ENCODE peak calls at places on chromosomes 1 and 21, in four cellular contexts. O, R, Z and F are unnamed samples.

GRCh38 chr1:64664287-64664686 is 80.6 kb upstream of the RAVER2 start:
- DNase-seq in O (no peak), R (no peak), Z (peak), F (no peak)

GRCh38 chr21:44875341-44875740 is 1.9 kb upstream of the PTTG1IP start:
- DNase-seq in O (peak), R (peak), Z (no peak), F (peak)

GRCh38 chr1:154968731-154969130 is 1.8 kb downstream of the SHC1 start:
- DNase-seq in O (no peak), R (no peak), Z (no peak), F (no peak)

GRCh38 chr1:106998431-106999002 is 58.0 kb upstream of the PRMT6 start:
- DNase-seq in O (no peak), R (no peak), Z (no peak), F (no peak)

GRCh38 chr1:226429051-226429461 is 21.2 kb upstream of the PARP1 start:
- DNase-seq in O (peak), R (no peak), Z (no peak), F (no peak)

GRCh38 chr1:67766117-67766978 is 66.9 kb downstream of the GNG12 start:
- DNase-seq in O (peak), R (peak), Z (peak), F (peak)

GRCh38 chr1:61742620-61743431 is 546 bp downstream of the PATJ start:
- DNase-seq in O (no peak), R (peak), Z (peak), F (peak)

GRCh38 chr1:30929944-30930525 is 21.5 kb upstream of the SDC3 start:
- DNase-seq in O (no peak), R (no peak), Z (no peak), F (no peak)

GRCh38 chr1:31750858-31751638 is 13.1 kb downstream of the ADGRB2 start:
- DNase-seq in O (no peak), R (peak), Z (no peak), F (peak)